ENCODE peak calls at places on chromosomes 1 and 21, in four cellular contexts. One of them, this sample, is unnamed.

GRCh38 chr1:31436596-31437432 is 23.8 kb downstream of the SERINC2 start:
- DNase-seq in OCI-LY7: no peak
- DNase-seq in HEK293T: no peak
- DNase-seq in EL: no peak
- DNase-seq in this sample: no peak

GRCh38 chr1:8424539-8425116 is 106.7 kb downstream of the SLC45A1 start:
- DNase-seq in EL: peak
- DNase-seq in HEK293T: peak
- DNase-seq in OCI-LY7: peak
- DNase-seq in this sample: no peak

GRCh38 chr1:173122958-173123852 is 72.5 kb upstream of the TNFSF18 start:
- DNase-seq in EL: peak
- DNase-seq in OCI-LY7: no peak
- DNase-seq in HEK293T: no peak
- DNase-seq in this sample: no peak

GRCh38 chr1:62875676-62876075 is 91.7 kb downstream of the ATG4C start:
- DNase-seq in EL: peak
- DNase-seq in OCI-LY7: no peak
- DNase-seq in HEK293T: no peak
- DNase-seq in this sample: no peak

GRCh38 chr1:208036177-208036808 is 125.4 kb upstream of the CD34 start:
- DNase-seq in HEK293T: peak
- DNase-seq in EL: peak
- DNase-seq in OCI-LY7: peak
- DNase-seq in this sample: peak

GRCh38 chr1:170041423-170042207 is 32.9 kb downstream of the KIFAP3 start:
- DNase-seq in HEK293T: no peak
- DNase-seq in EL: no peak
- DNase-seq in OCI-LY7: no peak
- DNase-seq in this sample: no peak

GRCh38 chr1:204994086-204994862 is 48.7 kb upstream of the CNTN2 start:
- DNase-seq in EL: peak
- DNase-seq in HEK293T: no peak
- DNase-seq in OCI-LY7: no peak
- DNase-seq in this sample: no peak

GRCh38 chr1:41887365-41887764 is 31.4 kb downstream of the HIVEP3 start:
- DNase-seq in EL: no peak
- DNase-seq in OCI-LY7: no peak
- DNase-seq in HEK293T: no peak
- DNase-seq in this sample: no peak

GRCh38 chr1:53172751-53173498 is 23.7 kb upstream of the CPT2 start:
- DNase-seq in EL: peak
- DNase-seq in HEK293T: no peak
- DNase-seq in OCI-LY7: peak
- DNase-seq in this sample: no peak

GRCh38 chr1:167862432-167863076 is 51.4 kb downstream of the ADCY10 start:
- DNase-seq in HEK293T: no peak
- DNase-seq in EL: peak
- DNase-seq in OCI-LY7: no peak
- DNase-seq in this sample: no peak

GRCh38 chr1:218374401-218374848 is 29.3 kb downstream of the TGFB2 start:
- DNase-seq in HEK293T: no peak
- DNase-seq in EL: peak
- DNase-seq in OCI-LY7: no peak
- DNase-seq in this sample: no peak

GRCh38 chr1:20896824-20897223 is 109.7 kb upstream of the HP1BP3 start:
- DNase-seq in HEK293T: no peak
- DNase-seq in OCI-LY7: no peak
- DNase-seq in EL: no peak
- DNase-seq in this sample: no peak

GRCh38 chr21:31182231-31183129 is 144.2 kb upstream of the KRTAP19-8 start:
- DNase-seq in OCI-LY7: no peak
- DNase-seq in HEK293T: no peak
- DNase-seq in EL: no peak
- DNase-seq in this sample: no peak

GRCh38 chr1:59404725-59405124 is 107.8 kb downstream of the FGGY start:
- DNase-seq in OCI-LY7: no peak
- DNase-seq in HEK293T: no peak
- DNase-seq in EL: no peak
- DNase-seq in this sample: no peak

GRCh38 chr1:12088607-12089006 is 25.5 kb downstream of the TNFRSF8 start:
- DNase-seq in HEK293T: no peak
- DNase-seq in EL: no peak
- DNase-seq in OCI-LY7: no peak
- DNase-seq in this sample: no peak

GRCh38 chr21:37551406-37552355 is 185.1 kb downstream of the DYRK1A start:
- DNase-seq in HEK293T: no peak
- DNase-seq in EL: no peak
- DNase-seq in OCI-LY7: no peak
- DNase-seq in this sample: no peak

GRCh38 chr21:36247316-36247715 is 72.7 kb upstream of the MORC3 start:
- DNase-seq in HEK293T: no peak
- DNase-seq in OCI-LY7: no peak
- DNase-seq in EL: peak
- DNase-seq in this sample: no peak

GRCh38 chr1:168261390-168261789 is 19.3 kb upstream of the TBX19 start:
- DNase-seq in OCI-LY7: no peak
- DNase-seq in EL: peak
- DNase-seq in HEK293T: no peak
- DNase-seq in this sample: no peak

GRCh38 chr1:67489643-67490042 is 59.4 kb upstream of the SERBP1 start:
- DNase-seq in EL: no peak
- DNase-seq in OCI-LY7: peak
- DNase-seq in HEK293T: peak
- DNase-seq in this sample: no peak

GRCh38 chr1:74513901-74514300 is 1.5 kb upstream of the LRRC53 start:
- DNase-seq in EL: no peak
- DNase-seq in HEK293T: no peak
- DNase-seq in OCI-LY7: no peak
- DNase-seq in this sample: no peak

GRCh38 chr1:223347583-223347982 is 16.4 kb downstream of the SUSD4 start:
- DNase-seq in EL: no peak
- DNase-seq in OCI-LY7: no peak
- DNase-seq in HEK293T: no peak
- DNase-seq in this sample: no peak

GRCh38 chr1:244971524-244972216 is 107.3 kb upstream of the HNRNPU start:
- DNase-seq in HEK293T: no peak
- DNase-seq in EL: no peak
- DNase-seq in OCI-LY7: peak
- DNase-seq in this sample: peak

GRCh38 chr21:26027696-26028095 is 142.9 kb downstream of the APP start:
- DNase-seq in EL: peak
- DNase-seq in OCI-LY7: no peak
- DNase-seq in HEK293T: no peak
- DNase-seq in this sample: no peak